ENCODE peak calls at places on chromosomes 2 and 18, in four cellular contexts. One of them, this sample, is unnamed.
A peak's percentile ranks its signal among the peaks of the same experiment; 100 is the strongest.

GRCh38 chr2:224472137-224472536 is 70.2 kb upstream of the FAM124B start:
- DNase-seq in COR-L47: no peak
- DNase-seq in PC-9: no peak
- DNase-seq in NCI-H2029: no peak
- DNase-seq in this sample: no peak

GRCh38 chr2:86239326-86239725 is 40.1 kb downstream of the MRPL35 start:
- DNase-seq in PC-9: no peak
- DNase-seq in NCI-H2029: no peak
- DNase-seq in COR-L47: no peak
- DNase-seq in this sample: no peak

GRCh38 chr2:218920504-218920903 is 39.0 kb upstream of the CDK5R2 start:
- DNase-seq in COR-L47: no peak
- DNase-seq in PC-9: no peak
- DNase-seq in NCI-H2029: no peak
- DNase-seq in this sample: no peak

GRCh38 chr18:36396190-36396589 is 98.7 kb downstream of the FHOD3 start:
- DNase-seq in PC-9: no peak
- DNase-seq in COR-L47: no peak
- DNase-seq in NCI-H2029: no peak
- DNase-seq in this sample: no peak

GRCh38 chr2:207282916-207283315 is 117.2 kb upstream of the KLF7 start:
- DNase-seq in COR-L47: no peak
- DNase-seq in PC-9: no peak
- DNase-seq in NCI-H2029: no peak
- DNase-seq in this sample: no peak

GRCh38 chr2:201957091-201957490 is 76.6 kb upstream of the FZD7 start:
- DNase-seq in PC-9: no peak
- DNase-seq in NCI-H2029: no peak
- DNase-seq in COR-L47: no peak
- DNase-seq in this sample: no peak

GRCh38 chr2:127577208-127577475 is 41.7 kb downstream of the MYO7B start:
- DNase-seq in NCI-H2029: no peak
- DNase-seq in COR-L47: no peak
- DNase-seq in PC-9: peak; percentile 26
- DNase-seq in this sample: no peak

GRCh38 chr2:128317186-128317897 is 1.3 kb downstream of the HS6ST1 start:
- DNase-seq in COR-L47: peak; percentile 46
- DNase-seq in NCI-H2029: no peak
- DNase-seq in PC-9: no peak
- DNase-seq in this sample: no peak

GRCh38 chr18:21051615-21052014 is 60.0 kb downstream of the ROCK1 start:
- DNase-seq in COR-L47: no peak
- DNase-seq in PC-9: no peak
- DNase-seq in NCI-H2029: no peak
- DNase-seq in this sample: no peak

GRCh38 chr2:143728498-143728897 is 599.3 kb downstream of the ARHGAP15 start:
- DNase-seq in PC-9: no peak
- DNase-seq in COR-L47: no peak
- DNase-seq in NCI-H2029: no peak
- DNase-seq in this sample: no peak

GRCh38 chr18:6948238-6948637 is 169.4 kb downstream of the LAMA1 start:
- DNase-seq in COR-L47: no peak
- DNase-seq in PC-9: no peak
- DNase-seq in NCI-H2029: no peak
- DNase-seq in this sample: no peak

GRCh38 chr18:12637901-12638633 is 19.8 kb downstream of the SPIRE1 start:
- DNase-seq in PC-9: peak; percentile 40
- DNase-seq in COR-L47: no peak
- DNase-seq in NCI-H2029: no peak
- DNase-seq in this sample: no peak

GRCh38 chr2:176560296-176560695 is 291.1 kb downstream of the MTX2 start:
- DNase-seq in PC-9: no peak
- DNase-seq in NCI-H2029: no peak
- DNase-seq in COR-L47: no peak
- DNase-seq in this sample: no peak

GRCh38 chr2:205975082-205975949 is 110.7 kb downstream of the INO80D start:
- DNase-seq in COR-L47: no peak
- DNase-seq in NCI-H2029: no peak
- DNase-seq in PC-9: no peak
- DNase-seq in this sample: no peak

GRCh38 chr2:128782411-128783192 is 463.9 kb upstream of the HS6ST1 start:
- DNase-seq in NCI-H2029: no peak
- DNase-seq in PC-9: no peak
- DNase-seq in COR-L47: no peak
- DNase-seq in this sample: no peak

GRCh38 chr2:219054956-219055903 is 5.5 kb downstream of the IHH start:
- DNase-seq in PC-9: no peak
- DNase-seq in NCI-H2029: no peak
- DNase-seq in COR-L47: no peak
- DNase-seq in this sample: no peak

GRCh38 chr2:37625781-37626548 is 45.5 kb downstream of the CDC42EP3 start:
- DNase-seq in COR-L47: peak; percentile 83
- DNase-seq in PC-9: no peak
- DNase-seq in NCI-H2029: no peak
- DNase-seq in this sample: no peak

GRCh38 chr18:47283476-47283875 is 32.0 kb upstream of the SKOR2 start:
- DNase-seq in NCI-H2029: no peak
- DNase-seq in COR-L47: peak; percentile 18
- DNase-seq in PC-9: no peak
- DNase-seq in this sample: no peak

This sample was measured in GF-D8.